ENCODE peak calls at places on chromosome 5, in six cellular contexts. D, B, K, Y, N and W are unnamed samples.
A peak's percentile ranks its signal among the peaks of the same experiment; 100 is the strongest.

GRCh38 chr5:58201922-58202648 is 257.8 kb downstream of the PLK2 start:
- DNase-seq in D (no peak), B (no peak), K (no peak), Y (no peak), N (no peak), W (no peak)

GRCh38 chr5:52875827-52876226 is 88.1 kb downstream of the ITGA1 start:
- DNase-seq in D (no peak), B (no peak), K (no peak), Y (no peak), N (no peak), W (no peak)

GRCh38 chr5:120035815-120036577 is 406.6 kb downstream of the FAM170A start:
- DNase-seq in D (no peak), B (no peak), K (no peak), Y (no peak), N (no peak), W (no peak)

GRCh38 chr5:52876456-52876855 is 88.7 kb downstream of the ITGA1 start:
- DNase-seq in D (no peak), B (peak; percentile 19), K (no peak), Y (no peak), N (no peak), W (no peak)

GRCh38 chr5:159951834-159952233 is 35.6 kb downstream of the ADRA1B start:
- DNase-seq in D (no peak), B (no peak), K (no peak), Y (no peak), N (no peak), W (no peak)

GRCh38 chr5:132961887-132962286 is 1.5 kb downstream of the AFF4 start:
- DNase-seq in D (no peak), B (peak; percentile 46), K (no peak), Y (no peak), N (no peak), W (peak; percentile 11)

GRCh38 chr5:118883396-118883795 is 105.0 kb downstream of the DTWD2 start:
- DNase-seq in D (no peak), B (no peak), K (peak; percentile 5), Y (no peak), N (no peak), W (peak; percentile 43)

GRCh38 chr5:178241259-178241658 is 8.7 kb upstream of the PHYKPL start:
- DNase-seq in D (no peak), B (peak; percentile 23), K (no peak), Y (no peak), N (no peak), W (peak; percentile 65)

GRCh38 chr5:111582962-111583669 is 70.8 kb upstream of the STARD4 start:
- DNase-seq in D (no peak), B (no peak), K (no peak), Y (no peak), N (no peak), W (peak; percentile 8)

GRCh38 chr5:106956901-106957300 is 713.8 kb downstream of the EFNA5 start:
- DNase-seq in D (no peak), B (no peak), K (no peak), Y (no peak), N (no peak), W (no peak)

GRCh38 chr5:66197764-66198405 is 53.8 kb downstream of the SREK1 start:
- DNase-seq in D (no peak), B (no peak), K (no peak), Y (no peak), N (peak; percentile 3), W (peak; percentile 36)

GRCh38 chr5:35899805-35900204 is 38.6 kb downstream of the CAPSL start:
- DNase-seq in D (no peak), B (no peak), K (no peak), Y (no peak), N (no peak), W (no peak)

GRCh38 chr5:58107704-58108103 is 352.2 kb downstream of the PLK2 start:
- DNase-seq in D (no peak), B (no peak), K (no peak), Y (no peak), N (no peak), W (no peak)

GRCh38 chr5:149853019-149853648 is 91.5 kb downstream of the PDE6A start:
- DNase-seq in D (peak; percentile 68), B (peak; percentile 75), K (no peak), Y (peak; percentile 76), N (peak; percentile 58), W (peak; percentile 76)

GRCh38 chr5:109313123-109313522 is 96.7 kb downstream of the PJA2 start:
- DNase-seq in D (no peak), B (no peak), K (no peak), Y (no peak), N (no peak), W (no peak)

GRCh38 chr5:123505633-123506032 is 6.3 kb upstream of the CSNK1G3 start:
- DNase-seq in D (no peak), B (no peak), K (no peak), Y (no peak), N (no peak), W (no peak)

GRCh38 chr5:123502120-123502519 is 9.9 kb upstream of the CSNK1G3 start:
- DNase-seq in D (no peak), B (peak; percentile 28), K (no peak), Y (no peak), N (no peak), W (no peak)

GRCh38 chr5:123496892-123497291 is 15.1 kb upstream of the CSNK1G3 start:
- DNase-seq in D (no peak), B (no peak), K (no peak), Y (no peak), N (no peak), W (no peak)

GRCh38 chr5:123503299-123503698 is 8.7 kb upstream of the CSNK1G3 start:
- DNase-seq in D (no peak), B (no peak), K (no peak), Y (no peak), N (no peak), W (no peak)

DNA sequence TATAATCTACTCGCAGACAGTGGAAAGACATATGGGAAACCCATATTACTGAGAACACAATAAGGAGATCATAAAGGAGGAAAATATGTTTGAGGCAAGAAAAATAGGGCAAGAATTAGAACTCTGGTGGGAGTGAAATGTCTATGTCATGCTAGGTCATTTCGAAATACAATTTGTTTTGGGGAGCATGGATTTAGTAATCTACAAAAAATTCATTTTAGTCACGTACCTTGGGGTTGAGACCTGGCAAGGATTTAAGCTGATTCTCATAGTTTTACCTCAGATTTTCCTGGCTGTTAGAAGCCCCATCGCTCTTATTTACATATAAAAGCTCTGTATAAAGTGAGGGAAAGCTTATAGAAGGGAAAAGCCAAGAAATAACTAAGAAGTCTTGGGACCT is 11.5 kb upstream of the CSNK1G3 start:
- DNase-seq in D (no peak), B (no peak), K (no peak), Y (no peak), N (no peak), W (no peak)
- TF ChIP-seq MYC in D (no peak), B (no peak), K (no peak), Y (no peak), N (no peak), W (no peak)

DNA sequence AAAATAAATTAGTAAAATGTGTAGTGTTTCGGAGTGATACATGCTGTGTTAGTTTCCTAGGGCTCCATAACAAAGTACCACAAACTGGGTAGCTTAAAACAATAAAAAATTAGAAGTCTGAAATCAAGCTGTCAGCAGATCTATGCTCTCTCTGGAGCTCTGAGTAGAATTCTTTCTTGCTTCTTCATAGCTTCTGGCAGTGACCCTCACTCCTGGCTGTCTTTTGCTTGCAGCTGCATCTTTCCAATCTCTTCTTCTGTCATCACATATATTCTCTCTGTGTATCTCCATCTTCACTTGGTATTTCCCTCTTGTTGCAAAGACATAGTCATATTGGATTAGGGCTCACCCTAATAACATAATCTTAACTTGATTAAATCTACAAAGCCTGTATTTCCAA is 37.6 kb upstream of the PLCXD3 start:
- DNase-seq in D (no peak), B (no peak), K (no peak), Y (no peak), N (no peak), W (no peak)
- TF ChIP-seq POLR2A in D (no peak), B (no peak), K (no peak), Y (no peak), N (no peak), W (no peak)

GRCh38 chr5:139273572-139274264 is 19.8 kb upstream of the MATR3 start:
- DNase-seq in D (peak; percentile 97), B (peak; percentile 81), K (peak; percentile 61), Y (peak; percentile 93), N (peak; percentile 82), W (peak; percentile 93)
- TF ChIP-seq CTCF in D (peak; percentile 6), B (no peak), K (peak; percentile 25), Y (no peak), N (no peak), W (no peak)

GRCh38 chr5:125786021-125786420 is 637.2 kb upstream of the GRAMD2B start:
- DNase-seq in D (no peak), B (no peak), K (no peak), Y (no peak), N (no peak), W (no peak)
- TF ChIP-seq MYC in D (no peak), B (no peak), K (no peak), Y (no peak), N (no peak), W (no peak)

GRCh38 chr5:122774861-122775712 is at the start of gene SNX2:
- DNase-seq in D (peak; percentile 93), B (peak; percentile 89), K (no peak), Y (peak; percentile 59), N (peak; percentile 76), W (peak; percentile 88)
- TF ChIP-seq POLR2A in D (peak; percentile 87), B (peak; percentile 62), K (peak; percentile 95), Y (peak; percentile 84), N (peak; percentile 95), W (peak; percentile 76)

GRCh38 chr5:102617187-102617856 is 118.5 kb upstream of the SLCO6A1 start:
- DNase-seq in D (no peak), B (no peak), K (no peak), Y (no peak), N (no peak), W (no peak)
- TF ChIP-seq CTCF in D (no peak), B (no peak), K (no peak), Y (no peak), N (no peak), W (no peak)

GRCh38 chr5:127813633-127814171 is 110.5 kb downstream of the CCDC192 start:
- DNase-seq in D (no peak), B (peak; percentile 83), K (no peak), Y (peak; percentile 21), N (no peak), W (no peak)
- TF ChIP-seq MYC in D (no peak), B (no peak), K (no peak), Y (no peak), N (no peak), W (no peak)